ENCODE peak calls at places on chromosomes 6 and 20, in ten cellular contexts. R is pulmonary artery endothelial cell; M is D721Med; G is skeletal muscle cell; Q is IMR-90; T is GM12892; J is H9; E is NCI-H187; A is NCI-H1417; U is central memory CD4-positive, alpha-beta T cell. S is an unnamed sample.

GRCh38 chr6:159110013-159110412 is 59.2 kb upstream of the FNDC1 start:
- DNase-seq in R (no peak), M (no peak), G (no peak), Q (peak), T (no peak), J (peak), E (no peak), A (peak), U (peak), S (peak)

GRCh38 chr6:148242180-148242579 is 100.5 kb upstream of the SASH1 start:
- DNase-seq in R (no peak), M (no peak), G (no peak), Q (no peak), T (no peak), J (no peak), E (no peak), A (no peak), U (no peak), S (no peak)

GRCh38 chr20:58759947-58760346 is 67.3 kb downstream of the NPEPL1 start:
- DNase-seq in R (no peak), M (no peak), G (no peak), Q (no peak), T (no peak), J (peak), E (no peak), A (no peak), U (no peak), S (no peak)

GRCh38 chr20:40942015-40942414 is 86.6 kb upstream of the TOP1 start:
- DNase-seq in R (no peak), M (no peak), G (no peak), Q (no peak), T (no peak), J (no peak), E (no peak), A (no peak), U (no peak), S (no peak)

GRCh38 chr6:93975159-93975558 is 555.8 kb upstream of the EPHA7 start:
- DNase-seq in R (no peak), M (no peak), G (no peak), Q (no peak), T (no peak), J (no peak), E (no peak), A (no peak), U (no peak), S (no peak)

GRCh38 chr6:34929241-34929978 is 40.4 kb downstream of the ANKS1A start:
- DNase-seq in R (no peak), M (no peak), G (no peak), Q (no peak), T (no peak), J (no peak), E (no peak), A (no peak), U (no peak), S (no peak)

GRCh38 chr20:31452575-31452974 is 12.1 kb downstream of the DEFB123 start:
- DNase-seq in R (no peak), M (no peak), G (no peak), Q (no peak), T (no peak), J (no peak), E (no peak), A (no peak), U (no peak), S (peak)

GRCh38 chr6:16656451-16656850 is 104.8 kb downstream of the ATXN1 start:
- DNase-seq in R (no peak), M (no peak), G (no peak), Q (no peak), T (no peak), J (no peak), E (no peak), A (no peak), U (no peak), S (no peak)

GRCh38 chr20:33165416-33166055 is 2.4 kb upstream of the BPIFA2 start:
- DNase-seq in R (no peak), M (peak), G (no peak), Q (no peak), T (no peak), J (no peak), E (no peak), A (no peak), U (no peak), S (no peak)

GRCh38 chr6:3230275-3231212 is 3.1 kb upstream of the TUBB2B start:
- DNase-seq in R (no peak), M (no peak), G (no peak), Q (peak), T (no peak), J (peak), E (peak), A (peak), U (no peak), S (no peak)

GRCh38 chr20:45962031-45962755 is 9.8 kb downstream of the ZNF335 start:
- DNase-seq in R (no peak), M (no peak), G (no peak), Q (no peak), T (no peak), J (peak), E (no peak), A (no peak), U (no peak), S (no peak)

GRCh38 chr6:133889557-133890301 is 816 bp downstream of the TCF21 start:
- DNase-seq in R (no peak), M (no peak), G (no peak), Q (peak), T (no peak), J (peak), E (no peak), A (no peak), U (no peak), S (no peak)

GRCh38 chr6:107185570-107185969 is 70.3 kb upstream of the BEND3 start:
- DNase-seq in R (no peak), M (no peak), G (no peak), Q (peak), T (no peak), J (peak), E (no peak), A (peak), U (no peak), S (peak)

GRCh38 chr20:41058007-41058673 is 29.5 kb downstream of the TOP1 start:
- DNase-seq in R (peak), M (no peak), G (peak), Q (peak), T (no peak), J (no peak), E (no peak), A (peak), U (no peak), S (peak)

GRCh38 chr6:148962854-148963515 is 216.2 kb downstream of the UST start:
- DNase-seq in R (no peak), M (no peak), G (no peak), Q (no peak), T (no peak), J (no peak), E (no peak), A (no peak), U (no peak), S (no peak)

GRCh38 chr6:108953681-108954080 is 105.5 kb downstream of the ARMC2 start:
- DNase-seq in R (no peak), M (no peak), G (no peak), Q (peak), T (no peak), J (no peak), E (no peak), A (no peak), U (no peak), S (no peak)

GRCh38 chr6:13331516-13332348 is 3.4 kb upstream of the TBC1D7 start:
- DNase-seq in R (no peak), M (no peak), G (no peak), Q (peak), T (no peak), J (no peak), E (no peak), A (peak), U (no peak), S (no peak)

GRCh38 chr6:122790740-122791679 is 2.0 kb downstream of the SMPDL3A start:
- DNase-seq in R (no peak), M (no peak), G (no peak), Q (peak), T (no peak), J (no peak), E (no peak), A (no peak), U (no peak), S (no peak)

GRCh38 chr6:82348130-82348529 is 15.5 kb upstream of the TPBG start:
- DNase-seq in R (no peak), M (peak), G (no peak), Q (no peak), T (no peak), J (peak), E (no peak), A (no peak), U (no peak), S (no peak)

GRCh38 chr6:63476302-63476701 is 96.0 kb upstream of the LOC128125822 start:
- DNase-seq in R (no peak), M (no peak), G (no peak), Q (no peak), T (no peak), J (peak), E (no peak), A (no peak), U (no peak), S (no peak)

GRCh38 chr20:50561379-50562078 is 51.3 kb downstream of the PTPN1 start:
- DNase-seq in R (peak), M (no peak), G (peak), Q (peak), T (no peak), J (no peak), E (no peak), A (no peak), U (no peak), S (peak)

GRCh38 chr6:20953019-20953418 is 418.8 kb downstream of the CDKAL1 start:
- DNase-seq in R (peak), M (no peak), G (no peak), Q (no peak), T (no peak), J (no peak), E (no peak), A (peak), U (no peak), S (no peak)

GRCh38 chr6:40885139-40885774 is 153.8 kb downstream of the UNC5CL start:
- DNase-seq in R (no peak), M (no peak), G (no peak), Q (no peak), T (no peak), J (no peak), E (no peak), A (no peak), U (no peak), S (no peak)

GRCh38 chr6:120211955-120212792 is 862.6 kb upstream of the MAN1A1 start:
- DNase-seq in R (no peak), M (no peak), G (no peak), Q (no peak), T (no peak), J (no peak), E (no peak), A (no peak), U (no peak), S (no peak)

GRCh38 chr6:26556263-26557070 is 18.3 kb downstream of the HMGN4 start:
- DNase-seq in R (no peak), M (no peak), G (peak), Q (peak), T (no peak), J (peak), E (no peak), A (peak), U (peak), S (peak)

GRCh38 chr20:44247676-44248419 is 740 bp downstream of the GDAP1L1 start:
- DNase-seq in R (no peak), M (no peak), G (peak), Q (peak), T (no peak), J (peak), E (no peak), A (no peak), U (no peak), S (peak)

GRCh38 chr20:57682184-57683038 is 27.4 kb downstream of the PMEPA1 start:
- DNase-seq in R (no peak), M (no peak), G (no peak), Q (no peak), T (no peak), J (no peak), E (no peak), A (no peak), U (no peak), S (no peak)

GRCh38 chr6:80022803-80023202 is 18.4 kb downstream of the TTK start:
- DNase-seq in R (peak), M (no peak), G (peak), Q (peak), T (no peak), J (no peak), E (no peak), A (no peak), U (no peak), S (peak)

GRCh38 chr6:121285041-121285440 is 49.2 kb downstream of the TBC1D32 start:
- DNase-seq in R (no peak), M (no peak), G (peak), Q (peak), T (no peak), J (no peak), E (no peak), A (no peak), U (no peak), S (peak)

GRCh38 chr20:14374191-14374590 is 36.8 kb upstream of the FLRT3 start:
- DNase-seq in R (no peak), M (no peak), G (no peak), Q (no peak), T (no peak), J (no peak), E (no peak), A (no peak), U (no peak), S (no peak)

GRCh38 chr6:26415791-26416190 is 13.7 kb downstream of the BTN3A1 start:
- DNase-seq in R (no peak), M (no peak), G (no peak), Q (peak), T (no peak), J (no peak), E (no peak), A (no peak), U (no peak), S (no peak)

GRCh38 chr20:57654363-57654997 is 34.3 kb upstream of the ZBP1 start:
- DNase-seq in R (peak), M (peak), G (peak), Q (peak), T (peak), J (peak), E (no peak), A (peak), U (peak), S (peak)

GRCh38 chr6:18963439-18963838 is 576.3 kb downstream of the RNF144B start:
- DNase-seq in R (no peak), M (no peak), G (no peak), Q (no peak), T (no peak), J (no peak), E (no peak), A (no peak), U (no peak), S (no peak)

S was measured in stromal cell of bone marrow.